ENCODE peak calls at places on chromosomes 7 and 10, in ten cellular contexts. B is ovary, L is A549, X is Karpas-422, H is AG04450, C is lower leg skin, D is heart left ventricle, R is mammary epithelial cell, S is psoas muscle, Y is GM12865. F is an unnamed sample.
A peak's percentile ranks its signal among the peaks of the same experiment; 100 is the strongest.

GRCh38 chr7:112940314-112940732 is 146.3 kb downstream of the GPR85 start:
- DNase-seq in B (no peak), L (no peak), X (no peak), H (no peak), C (no peak), D (no peak), R (no peak), S (no peak), Y (no peak), F (no peak)

GRCh38 chr7:114864278-114864677 is 57.6 kb upstream of the MDFIC start:
- DNase-seq in B (no peak), L (no peak), X (no peak), H (no peak), C (no peak), D (no peak), R (no peak), S (no peak), Y (no peak), F (no peak)

GRCh38 chr10:44306762-44307161 is 78.1 kb downstream of the CXCL12 start:
- DNase-seq in B (no peak), L (no peak), X (peak; percentile 70), H (no peak), C (no peak), D (no peak), R (no peak), S (no peak), Y (peak; percentile 35), F (no peak)

GRCh38 chr7:156903232-156903909 is 10.4 kb upstream of the LMBR1 start:
- DNase-seq in B (peak; percentile 30), L (peak; percentile 60), X (no peak), H (no peak), C (peak; percentile 50), D (peak; percentile 56), R (peak; percentile 79), S (peak; percentile 47), Y (no peak), F (no peak)

GRCh38 chr10:48234295-48234694 is 40.2 kb downstream of the FRMPD2 start:
- DNase-seq in B (no peak), L (no peak), X (no peak), H (no peak), C (no peak), D (no peak), R (no peak), S (no peak), Y (no peak), F (no peak)

GRCh38 chr10:22761569-22762220 is 47.3 kb upstream of the PIP4K2A start:
- DNase-seq in B (no peak), L (no peak), X (no peak), H (no peak), C (no peak), D (no peak), R (no peak), S (no peak), Y (no peak), F (no peak)

GRCh38 chr7:13111230-13111629 is 423.8 kb downstream of the ARL4A start:
- DNase-seq in B (no peak), L (no peak), X (no peak), H (no peak), C (no peak), D (no peak), R (no peak), S (no peak), Y (no peak), F (no peak)

GRCh38 chr7:93228302-93228701 is 2.0 kb upstream of the HEPACAM2 start:
- DNase-seq in B (no peak), L (peak; percentile 65), X (peak; percentile 85), H (peak; percentile 23), C (no peak), D (no peak), R (peak; percentile 51), S (no peak), Y (peak; percentile 73), F (no peak)

GRCh38 chr10:31770307-31770902 is 158.2 kb downstream of the ARHGAP12 start:
- DNase-seq in B (no peak), L (no peak), X (peak; percentile 78), H (no peak), C (no peak), D (no peak), R (no peak), S (peak; percentile 36), Y (peak; percentile 67), F (no peak)

GRCh38 chr10:43979551-43979950 is 330.9 kb upstream of the ZNF32 start:
- DNase-seq in B (no peak), L (no peak), X (no peak), H (no peak), C (no peak), D (no peak), R (no peak), S (no peak), Y (no peak), F (no peak)

GRCh38 chr7:100003711-100004661 is 11.4 kb upstream of the ZKSCAN1 start:
- DNase-seq in B (no peak), L (peak; percentile 77), X (no peak), H (no peak), C (no peak), D (no peak), R (no peak), S (no peak), Y (no peak), F (no peak)

GRCh38 chr7:115410427-115410805 is 488.5 kb downstream of the MDFIC start:
- DNase-seq in B (no peak), L (no peak), X (no peak), H (no peak), C (no peak), D (no peak), R (no peak), S (no peak), Y (no peak), F (no peak)

GRCh38 chr10:25556457-25556856 is 377.6 kb upstream of the MYO3A start:
- DNase-seq in B (no peak), L (peak; percentile 14), X (no peak), H (no peak), C (no peak), D (no peak), R (peak; percentile 91), S (no peak), Y (no peak), F (no peak)

GRCh38 chr7:134885967-134886352 is 100.3 kb upstream of the AGBL3 start:
- DNase-seq in B (no peak), L (peak; percentile 44), X (no peak), H (peak; percentile 66), C (no peak), D (no peak), R (peak; percentile 72), S (no peak), Y (no peak), F (no peak)

GRCh38 chr10:35910234-35910633 is 268.1 kb upstream of the FZD8 start:
- DNase-seq in B (no peak), L (peak; percentile 40), X (no peak), H (peak; percentile 76), C (no peak), D (no peak), R (peak; percentile 92), S (no peak), Y (no peak), F (no peak)

GRCh38 chr10:53403688-53404087 is 631.1 kb upstream of the MBL2 start:
- DNase-seq in B (peak; percentile 16), L (no peak), X (no peak), H (no peak), C (no peak), D (peak; percentile 93), R (no peak), S (peak; percentile 41), Y (no peak), F (no peak)

GRCh38 chr7:16646427-16647081 is 573 bp downstream of the BZW2 start:
- DNase-seq in B (no peak), L (no peak), X (peak; percentile 80), H (no peak), C (no peak), D (no peak), R (peak; percentile 25), S (no peak), Y (peak; percentile 4), F (no peak)

GRCh38 chr10:107546239-107546638 is 381.7 kb upstream of the SORCS1 start:
- DNase-seq in B (no peak), L (no peak), X (no peak), H (no peak), C (no peak), D (no peak), R (peak; percentile 92), S (no peak), Y (no peak), F (no peak)
- H3K4me3 ChIP-seq in B (no peak overlapping the region), L (no peak overlapping the region), X (no peak overlapping the region), H (no peak overlapping the region), C (no peak overlapping the region), D (no peak overlapping the region), R (peak overlapping the region; percentile 36), S (no peak overlapping the region), Y (no peak overlapping the region), F (no peak overlapping the region)

DNA sequence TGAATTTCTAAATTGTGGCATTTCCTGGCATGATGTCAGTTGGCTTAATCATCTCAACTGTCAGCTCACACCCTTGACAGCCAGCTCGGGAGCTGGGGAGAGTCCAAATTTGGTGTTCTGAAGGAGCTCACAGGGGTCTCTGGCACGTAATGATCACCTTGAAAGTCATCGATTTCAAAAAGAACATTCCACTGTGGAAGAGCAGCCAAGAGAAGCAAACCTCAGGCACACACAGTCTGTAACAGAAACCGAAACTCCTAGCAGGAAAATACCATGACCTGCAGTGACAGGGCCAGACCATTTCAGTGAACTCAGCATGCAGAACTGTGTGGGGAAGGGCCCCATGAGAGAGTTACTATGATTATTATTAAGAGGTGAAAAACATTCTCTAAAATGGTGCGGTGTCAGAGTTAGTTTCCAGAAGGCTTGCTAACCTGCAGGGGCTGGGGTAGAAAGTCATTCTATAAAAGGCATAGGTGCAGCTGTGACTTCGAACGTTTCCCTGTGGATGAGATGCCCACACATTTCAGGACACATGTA is 26.4 kb upstream of the KLF6 start:
- DNase-seq in B (no peak), L (no peak), X (peak; percentile 41), H (no peak), C (no peak), D (no peak), R (peak; percentile 98), S (no peak), Y (peak; percentile 89), F (no peak)
- H3K4me3 ChIP-seq in B (no peak overlapping the region), L (no peak overlapping the region), X (no peak overlapping the region), H (no peak overlapping the region), C (no peak overlapping the region), D (no peak overlapping the region), R (no peak overlapping the region), S (peak overlapping the region; percentile 55), Y (peak overlapping the region; percentile 28), F (no peak overlapping the region)

GRCh38 chr7:91519241-91520200 is 255.3 kb downstream of the FZD1 start:
- DNase-seq in B (no peak), L (no peak), X (no peak), H (no peak), C (no peak), D (no peak), R (no peak), S (no peak), Y (no peak), F (no peak)
- H3K4me3 ChIP-seq in B (no peak overlapping the region), L (no peak overlapping the region), X (no peak overlapping the region), H (no peak overlapping the region), C (no peak overlapping the region), D (no peak overlapping the region), R (no peak overlapping the region), S (no peak overlapping the region), Y (no peak overlapping the region), F (no peak overlapping the region)

DNA sequence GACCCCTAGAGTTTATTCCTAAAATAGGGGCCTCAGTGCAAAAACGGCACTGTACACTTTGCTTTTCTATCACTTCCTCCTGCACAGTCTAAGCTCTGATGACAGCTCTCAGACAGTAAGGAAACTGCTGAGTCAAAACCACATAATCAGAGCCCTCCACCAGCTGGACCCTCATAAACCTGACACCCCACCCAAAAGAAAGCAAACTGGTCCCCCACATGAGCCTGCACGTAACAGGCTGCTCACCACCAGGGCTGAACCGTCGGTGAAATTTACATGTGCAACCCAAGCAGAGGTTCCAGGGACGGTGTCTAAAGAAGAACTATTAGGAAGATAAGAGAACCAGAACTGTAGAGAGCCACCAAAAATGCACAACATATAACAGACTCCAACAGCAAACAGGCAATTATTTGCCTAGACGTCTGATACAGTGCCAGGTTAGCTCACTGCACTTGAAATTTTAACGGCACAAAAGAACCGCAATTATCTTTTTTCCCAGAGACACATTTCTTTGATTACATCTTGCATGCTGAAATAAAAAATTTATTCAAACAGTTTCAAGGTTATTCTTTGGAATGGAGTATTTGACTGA is 19.6 kb downstream of the SGMS1 start:
- DNase-seq in B (no peak), L (no peak), X (no peak), H (no peak), C (no peak), D (no peak), R (no peak), S (no peak), Y (peak; percentile 68), F (no peak)
- H3K4me3 ChIP-seq in B (no peak overlapping the region), L (no peak overlapping the region), X (no peak overlapping the region), H (no peak overlapping the region), C (no peak overlapping the region), D (peak overlapping the region; percentile 2), R (no peak overlapping the region), S (no peak overlapping the region), Y (peak overlapping the region; percentile 5), F (no peak overlapping the region)

F was measured in iPS DF 6.9.